ENCODE peak calls at places on chromosomes 12 and 14, in four cellular contexts. B is CD8-positive, alpha-beta T cell; N is hippocampal formation; W is caudate nucleus. U is an unnamed sample.

GRCh38 chr12:81176796-81177195 is 98.9 kb downstream of the ACSS3 start:
- DNase-seq in B (no peak), N (no peak), W (no peak), U (no peak)

GRCh38 chr14:61893371-61893940 is 131.2 kb downstream of the SNAPC1 start:
- DNase-seq in B (no peak), N (no peak), W (no peak), U (no peak)

GRCh38 chr12:19971396-19971802 is 396.9 kb upstream of the PDE3A start:
- DNase-seq in B (no peak), N (no peak), W (no peak), U (no peak)

GRCh38 chr14:100121643-100122480 is 37.6 kb downstream of the DEGS2 start:
- DNase-seq in B (no peak), N (no peak), W (no peak), U (no peak)

GRCh38 chr14:88791629-88792571 is 853 bp downstream of the EML5 start:
- DNase-seq in B (no peak), N (peak), W (no peak), U (no peak)

GRCh38 chr14:93708311-93708734 is 80.0 kb downstream of the PRIMA1 start:
- DNase-seq in B (no peak), N (no peak), W (no peak), U (no peak)

GRCh38 chr14:70619708-70620107 is 19.3 kb upstream of the MED6 start:
- DNase-seq in B (no peak), N (no peak), W (no peak), U (no peak)

GRCh38 chr14:23112359-23113178 is 6.5 kb downstream of the CEBPE start:
- DNase-seq in B (no peak), N (no peak), W (no peak), U (no peak)

GRCh38 chr12:102769323-102769916 is 147.6 kb downstream of the PAH start:
- DNase-seq in B (no peak), N (peak), W (peak), U (peak)

GRCh38 chr12:132343294-132343972 is 14.0 kb upstream of the GALNT9 start:
- DNase-seq in B (no peak), N (no peak), W (no peak), U (no peak)

GRCh38 chr12:129949652-129950051 is 45.8 kb upstream of the TMEM132D start:
- DNase-seq in B (no peak), N (no peak), W (no peak), U (no peak)

GRCh38 chr12:5873341-5873919 is 71.6 kb downstream of the ANO2 start:
- DNase-seq in B (no peak), N (no peak), W (no peak), U (no peak)

GRCh38 chr14:72519543-72519942 is 374.4 kb downstream of the DPF3 start:
- DNase-seq in B (no peak), N (no peak), W (no peak), U (no peak)

GRCh38 chr12:78035913-78036658 is 205.4 kb downstream of the NAV3 start:
- DNase-seq in B (no peak), N (peak), W (no peak), U (no peak)

GRCh38 chr12:19945559-19946485 is 422.5 kb upstream of the PDE3A start:
- DNase-seq in B (no peak), N (no peak), W (no peak), U (no peak)

GRCh38 chr12:101608301-101609133 is 13.7 kb downstream of the MYBPC1 start:
- DNase-seq in B (no peak), N (no peak), W (no peak), U (no peak)

GRCh38 chr12:33654313-33654712 is 214.7 kb upstream of the SYT10 start:
- DNase-seq in B (no peak), N (no peak), W (no peak), U (no peak)

GRCh38 chr14:70514168-70515069 is 20.4 kb downstream of the ADAM20 start:
- DNase-seq in B (no peak), N (no peak), W (no peak), U (no peak)

GRCh38 chr12:12845794-12846243 is 32.7 kb downstream of the DDX47 start:
- DNase-seq in B (no peak), N (no peak), W (no peak), U (no peak)

GRCh38 chr12:111034911-111035577 is 114.7 kb upstream of the MYL2 start:
- DNase-seq in B (no peak), N (no peak), W (no peak), U (no peak)